ENCODE peak calls at places on chromosomes 4 and X, in ten cellular contexts. U is esophagus squamous epithelium; B is left lung; V is tibial artery; W is fibroblast of pulmonary artery; Z is CD8-positive, alpha-beta T cell; M is fibroblast of lung; Y is thoracic aorta; P is transverse colon; T is choroid plexus epithelial cell. N is an unnamed sample.

GRCh38 chr4:128570380-128570779 is 239.1 kb upstream of the JADE1 start:
- DNase-seq in U (peak; percentile 1), B (no peak), V (peak; percentile 77), W (peak; percentile 77), Z (no peak), M (no peak), Y (no peak), P (peak; percentile 20), T (peak; percentile 55), N (no peak)

GRCh38 chrX:100410083-100410590 is at the start of gene PCDH19:
- DNase-seq in U (no peak), B (peak; percentile 71), V (no peak), W (peak; percentile 62), Z (peak; percentile 0), M (peak; percentile 37), Y (no peak), P (peak; percentile 42), T (peak; percentile 61), N (peak; percentile 43)

GRCh38 chr4:110503588-110504435 is 27.9 kb downstream of the ENPEP start:
- DNase-seq in U (no peak), B (no peak), V (no peak), W (peak; percentile 30), Z (no peak), M (peak; percentile 64), Y (no peak), P (no peak), T (peak; percentile 65), N (peak; percentile 59)

GRCh38 chr4:26459756-26460530 is 30.3 kb downstream of the CCKAR start:
- DNase-seq in U (no peak), B (no peak), V (no peak), W (no peak), Z (no peak), M (peak; percentile 79), Y (no peak), P (no peak), T (no peak), N (peak; percentile 51)

GRCh38 chr4:52643846-52644245 is 15.3 kb downstream of the USP46 start:
- DNase-seq in U (no peak), B (no peak), V (peak; percentile 85), W (peak; percentile 80), Z (no peak), M (peak; percentile 78), Y (peak; percentile 77), P (peak; percentile 21), T (peak; percentile 78), N (peak; percentile 68)

GRCh38 chrX:17682259-17682658 is 55.0 kb upstream of the SCML1 start:
- DNase-seq in U (no peak), B (no peak), V (no peak), W (no peak), Z (no peak), M (no peak), Y (no peak), P (no peak), T (no peak), N (no peak)

GRCh38 chr4:72701987-72702819 is 133.2 kb upstream of the ADAMTS3 start:
- DNase-seq in U (no peak), B (no peak), V (no peak), W (peak; percentile 79), Z (no peak), M (peak; percentile 58), Y (no peak), P (no peak), T (peak; percentile 85), N (peak; percentile 76)

GRCh38 chr4:75708218-75708691 is 16.1 kb upstream of the USO1 start:
- DNase-seq in U (no peak), B (no peak), V (no peak), W (no peak), Z (peak; percentile 9), M (no peak), Y (no peak), P (peak; percentile 50), T (peak; percentile 37), N (no peak)

GRCh38 chrX:47093248-47093647 is 15.0 kb downstream of the RGN start:
- DNase-seq in U (no peak), B (no peak), V (no peak), W (peak; percentile 61), Z (no peak), M (peak; percentile 24), Y (no peak), P (no peak), T (peak; percentile 67), N (peak; percentile 22)

GRCh38 chr4:146975535-146975934 is 29.9 kb upstream of the TTC29 start:
- DNase-seq in U (no peak), B (no peak), V (no peak), W (no peak), Z (no peak), M (no peak), Y (no peak), P (no peak), T (no peak), N (no peak)

GRCh38 chrX:40705658-40706312 is 29.6 kb downstream of the MED14 start:
- DNase-seq in U (no peak), B (no peak), V (no peak), W (no peak), Z (no peak), M (no peak), Y (no peak), P (no peak), T (no peak), N (no peak)

GRCh38 chr4:78706302-78706701 is 69.8 kb upstream of the BMP2K start:
- DNase-seq in U (no peak), B (no peak), V (no peak), W (no peak), Z (no peak), M (peak; percentile 19), Y (no peak), P (no peak), T (no peak), N (no peak)

GRCh38 chr4:78707268-78707667 is 68.9 kb upstream of the BMP2K start:
- DNase-seq in U (no peak), B (no peak), V (no peak), W (no peak), Z (no peak), M (no peak), Y (no peak), P (no peak), T (no peak), N (no peak)

GRCh38 chr4:78711676-78712075 is 64.5 kb upstream of the BMP2K start:
- DNase-seq in U (no peak), B (no peak), V (no peak), W (no peak), Z (no peak), M (no peak), Y (no peak), P (no peak), T (no peak), N (no peak)

GRCh38 chr4:78707793-78708192 is 68.4 kb upstream of the BMP2K start:
- DNase-seq in U (no peak), B (no peak), V (no peak), W (no peak), Z (no peak), M (no peak), Y (no peak), P (no peak), T (no peak), N (no peak)

DNA sequence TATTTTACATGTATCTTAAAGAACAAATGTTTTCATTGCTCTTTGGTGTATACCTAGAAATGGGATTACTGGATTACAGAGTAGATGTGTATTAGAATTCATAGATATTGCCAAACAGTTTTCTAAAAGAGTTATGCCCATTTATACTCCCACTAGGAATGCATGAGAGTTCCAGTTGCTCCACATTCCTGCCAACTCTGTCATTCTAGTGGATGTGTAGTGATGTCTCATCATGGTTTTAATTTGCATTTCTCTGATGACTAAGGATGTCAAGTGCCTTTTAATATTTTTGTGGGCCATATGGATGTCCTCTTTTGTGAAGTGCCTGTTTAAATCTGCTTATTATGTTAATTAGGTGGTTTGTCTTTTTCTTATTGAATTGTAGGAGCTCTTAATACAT is 65.6 kb upstream of the BMP2K start:
- DNase-seq in U (no peak), B (no peak), V (no peak), W (no peak), Z (no peak), M (peak; percentile 68), Y (no peak), P (no peak), T (no peak), N (no peak)
- H3K4me3 ChIP-seq in U (no peak overlapping the region), B (no peak overlapping the region), V (no peak overlapping the region), W (no peak overlapping the region), Z (no peak overlapping the region), M (no peak overlapping the region), Y (no peak overlapping the region), P (no peak overlapping the region), T (no peak overlapping the region), N (no peak overlapping the region)

DNA sequence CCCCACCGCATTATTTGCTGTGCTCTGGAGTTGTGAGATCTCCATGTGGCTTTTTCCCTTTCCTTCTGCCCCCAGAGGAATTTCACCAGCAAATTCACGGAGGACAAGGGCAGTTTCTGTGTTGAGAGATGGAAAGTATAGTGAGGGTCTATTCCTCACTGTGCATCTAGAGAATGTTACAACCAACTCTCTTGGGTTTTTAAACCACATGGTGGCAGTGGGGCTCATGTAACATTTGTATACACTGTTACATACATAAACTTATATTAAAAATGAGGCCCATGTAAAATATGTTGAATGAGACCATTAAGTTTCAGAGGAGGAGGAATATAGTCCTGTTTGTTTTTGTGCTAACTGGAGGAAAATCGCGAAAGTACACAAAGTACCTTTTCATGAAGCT is 914 bp upstream of the PRKG2 start:
- DNase-seq in U (no peak), B (no peak), V (no peak), W (no peak), Z (no peak), M (no peak), Y (no peak), P (no peak), T (peak; percentile 50), N (no peak)
- H3K4me3 ChIP-seq in U (no peak overlapping the region), B (no peak overlapping the region), V (no peak overlapping the region), W (no peak overlapping the region), Z (no peak overlapping the region), M (no peak overlapping the region), Y (no peak overlapping the region), P (no peak overlapping the region), T (peak overlapping the region; percentile 76), N (no peak overlapping the region)

GRCh38 chrX:10221651-10222050 is 64.9 kb downstream of the CLCN4 start:
- DNase-seq in U (no peak), B (no peak), V (no peak), W (no peak), Z (no peak), M (no peak), Y (no peak), P (no peak), T (no peak), N (no peak)
- H3K4me3 ChIP-seq in U (no peak overlapping the region), B (no peak overlapping the region), V (no peak overlapping the region), W (no peak overlapping the region), Z (no peak overlapping the region), M (no peak overlapping the region), Y (no peak overlapping the region), P (no peak overlapping the region), T (no peak overlapping the region), N (no peak overlapping the region)

DNA sequence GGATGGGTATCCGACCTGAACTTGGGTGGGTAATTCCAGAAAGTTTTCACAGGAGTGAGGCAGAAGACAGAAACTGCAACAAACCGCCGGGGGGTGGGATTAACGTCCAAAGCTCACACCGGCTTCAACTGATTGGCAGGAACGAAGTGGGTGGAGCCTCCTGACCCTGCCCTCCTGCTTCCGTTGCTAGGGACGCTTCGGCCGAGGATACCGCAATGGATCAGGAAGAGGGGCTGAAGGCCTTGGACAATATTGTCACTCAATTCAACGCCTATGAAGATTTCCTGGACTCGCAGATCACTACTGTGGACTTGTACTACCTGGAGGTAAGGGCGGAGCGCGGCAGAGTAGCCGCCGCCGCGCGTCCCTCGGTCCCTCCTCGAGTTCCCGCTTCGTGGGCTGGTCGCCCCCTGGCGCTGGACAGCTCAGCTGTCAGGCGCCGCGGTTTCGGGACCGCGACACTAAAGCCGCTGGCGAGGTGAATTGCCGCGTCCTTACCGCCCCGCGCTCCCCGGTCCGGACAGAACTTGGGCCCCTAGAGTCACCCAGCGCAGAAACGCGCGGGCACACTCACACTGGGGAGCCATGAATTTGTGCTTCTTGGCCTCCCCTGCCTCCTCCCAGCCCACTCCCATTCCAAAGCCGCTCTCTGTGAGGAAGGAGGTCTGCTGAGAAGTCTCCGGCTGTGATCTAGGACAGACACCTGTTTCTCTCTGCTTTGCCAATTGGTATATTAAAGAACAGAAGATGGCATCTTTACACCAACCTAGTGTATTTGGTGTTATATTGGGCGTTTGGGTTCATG is at the start of gene CFAP299:
- DNase-seq in U (peak; percentile 1), B (peak; percentile 88), V (peak; percentile 71), W (peak; percentile 91), Z (peak; percentile 34), M (peak; percentile 87), Y (peak; percentile 35), P (peak; percentile 87), T (peak; percentile 84), N (peak; percentile 88)
- H3K4me3 ChIP-seq in U (peak within 1 kb of the TSS; percentile 50), B (peak within 1 kb of the TSS; percentile 38), V (peak within 1 kb of the TSS; percentile 44), W (peak within 1 kb of the TSS; percentile 73), Z (peak within 1 kb of the TSS; percentile 56), M (peak within 1 kb of the TSS; percentile 82), Y (peak within 1 kb of the TSS; percentile 73), P (peak within 1 kb of the TSS; percentile 48), T (peak within 1 kb of the TSS; percentile 68), N (peak within 1 kb of the TSS; percentile 77)